ENCODE peak calls at places on chromosomes 7 and 10, in ten cellular contexts. One of them, this sample, is unnamed.

GRCh38 chr10:113666682-113667252 is 2.9 kb upstream of the NRAP start:
- DNase-seq in GM03348: peak; percentile 17
- DNase-seq in pancreas: no peak
- DNase-seq in brain microvascular endothelial cell: peak; percentile 25
- DNase-seq in M059J: peak; percentile 47
- DNase-seq in DMS 273 treated with DMSO at 0.1 percent for 48 hours: no peak
- DNase-seq in tibial artery: no peak
- DNase-seq in naive thymus-derived CD8-positive, alpha-beta T cell: no peak
- DNase-seq in NCI-H2171 treated with DMSO at 0.1 percent for 48 hours: no peak
- DNase-seq in PC-3: no peak
- DNase-seq in this sample: no peak

GRCh38 chr7:107691713-107692112 is 31.1 kb downstream of the SLC26A4 start:
- DNase-seq in PC-3: no peak
- DNase-seq in NCI-H2171 treated with DMSO at 0.1 percent for 48 hours: no peak
- DNase-seq in naive thymus-derived CD8-positive, alpha-beta T cell: no peak
- DNase-seq in DMS 273 treated with DMSO at 0.1 percent for 48 hours: no peak
- DNase-seq in brain microvascular endothelial cell: peak; percentile 70
- DNase-seq in tibial artery: no peak
- DNase-seq in GM03348: no peak
- DNase-seq in M059J: peak; percentile 62
- DNase-seq in pancreas: no peak
- DNase-seq in this sample: no peak

GRCh38 chr7:99380032-99380822 is 5.7 kb downstream of the ARPC1B start:
- DNase-seq in tibial artery: peak; percentile 54
- DNase-seq in NCI-H2171 treated with DMSO at 0.1 percent for 48 hours: no peak
- DNase-seq in pancreas: no peak
- DNase-seq in PC-3: no peak
- DNase-seq in brain microvascular endothelial cell: peak; percentile 52
- DNase-seq in M059J: no peak
- DNase-seq in GM03348: peak; percentile 54
- DNase-seq in DMS 273 treated with DMSO at 0.1 percent for 48 hours: no peak
- DNase-seq in naive thymus-derived CD8-positive, alpha-beta T cell: no peak
- DNase-seq in this sample: peak; percentile 93

GRCh38 chr10:104935656-104936055 is 294.6 kb downstream of the SORCS3 start:
- DNase-seq in brain microvascular endothelial cell: no peak
- DNase-seq in DMS 273 treated with DMSO at 0.1 percent for 48 hours: no peak
- DNase-seq in GM03348: no peak
- DNase-seq in M059J: no peak
- DNase-seq in PC-3: no peak
- DNase-seq in tibial artery: no peak
- DNase-seq in naive thymus-derived CD8-positive, alpha-beta T cell: no peak
- DNase-seq in pancreas: no peak
- DNase-seq in NCI-H2171 treated with DMSO at 0.1 percent for 48 hours: no peak
- DNase-seq in this sample: no peak

GRCh38 chr10:117165557-117166419 is 27.7 kb upstream of the VAX1 start:
- DNase-seq in DMS 273 treated with DMSO at 0.1 percent for 48 hours: peak; percentile 37
- DNase-seq in tibial artery: no peak
- DNase-seq in NCI-H2171 treated with DMSO at 0.1 percent for 48 hours: peak; percentile 18
- DNase-seq in M059J: peak; percentile 43
- DNase-seq in PC-3: peak; percentile 63
- DNase-seq in naive thymus-derived CD8-positive, alpha-beta T cell: no peak
- DNase-seq in pancreas: no peak
- DNase-seq in GM03348: peak; percentile 90
- DNase-seq in brain microvascular endothelial cell: peak; percentile 16
- DNase-seq in this sample: no peak

GRCh38 chr10:119541459-119542356 is 811 bp downstream of the RGS10 start:
- DNase-seq in tibial artery: no peak
- DNase-seq in DMS 273 treated with DMSO at 0.1 percent for 48 hours: no peak
- DNase-seq in brain microvascular endothelial cell: no peak
- DNase-seq in naive thymus-derived CD8-positive, alpha-beta T cell: peak; percentile 36
- DNase-seq in NCI-H2171 treated with DMSO at 0.1 percent for 48 hours: no peak
- DNase-seq in M059J: no peak
- DNase-seq in pancreas: no peak
- DNase-seq in GM03348: peak; percentile 55
- DNase-seq in PC-3: peak; percentile 26
- DNase-seq in this sample: no peak

GRCh38 chr7:20651960-20652544 is 36.6 kb downstream of the ABCB5 start:
- DNase-seq in PC-3: peak; percentile 54
- DNase-seq in DMS 273 treated with DMSO at 0.1 percent for 48 hours: no peak
- DNase-seq in naive thymus-derived CD8-positive, alpha-beta T cell: no peak
- DNase-seq in GM03348: peak; percentile 57
- DNase-seq in brain microvascular endothelial cell: peak; percentile 20
- DNase-seq in tibial artery: no peak
- DNase-seq in pancreas: no peak
- DNase-seq in M059J: peak; percentile 14
- DNase-seq in NCI-H2171 treated with DMSO at 0.1 percent for 48 hours: no peak
- DNase-seq in this sample: no peak

GRCh38 chr10:30029890-30030261 is 29.5 kb downstream of the JCAD start:
- DNase-seq in naive thymus-derived CD8-positive, alpha-beta T cell: no peak
- DNase-seq in M059J: peak; percentile 42
- DNase-seq in PC-3: no peak
- DNase-seq in brain microvascular endothelial cell: no peak
- DNase-seq in GM03348: no peak
- DNase-seq in DMS 273 treated with DMSO at 0.1 percent for 48 hours: no peak
- DNase-seq in pancreas: no peak
- DNase-seq in tibial artery: no peak
- DNase-seq in NCI-H2171 treated with DMSO at 0.1 percent for 48 hours: no peak
- DNase-seq in this sample: no peak

GRCh38 chr7:129865932-129866214 is 86.9 kb downstream of the UBE2H start:
- DNase-seq in DMS 273 treated with DMSO at 0.1 percent for 48 hours: no peak
- DNase-seq in pancreas: no peak
- DNase-seq in brain microvascular endothelial cell: no peak
- DNase-seq in M059J: no peak
- DNase-seq in NCI-H2171 treated with DMSO at 0.1 percent for 48 hours: no peak
- DNase-seq in GM03348: no peak
- DNase-seq in PC-3: no peak
- DNase-seq in naive thymus-derived CD8-positive, alpha-beta T cell: no peak
- DNase-seq in tibial artery: no peak
- DNase-seq in this sample: no peak

GRCh38 chr10:12412671-12413368 is 63.5 kb downstream of the CAMK1D start:
- DNase-seq in tibial artery: peak; percentile 3
- DNase-seq in DMS 273 treated with DMSO at 0.1 percent for 48 hours: no peak
- DNase-seq in NCI-H2171 treated with DMSO at 0.1 percent for 48 hours: peak; percentile 83
- DNase-seq in brain microvascular endothelial cell: no peak
- DNase-seq in pancreas: no peak
- DNase-seq in PC-3: no peak
- DNase-seq in naive thymus-derived CD8-positive, alpha-beta T cell: no peak
- DNase-seq in GM03348: no peak
- DNase-seq in M059J: no peak
- DNase-seq in this sample: no peak

GRCh38 chr10:94178475-94179251 is 184.1 kb downstream of the NOC3L start:
- DNase-seq in M059J: no peak
- DNase-seq in DMS 273 treated with DMSO at 0.1 percent for 48 hours: no peak
- DNase-seq in tibial artery: no peak
- DNase-seq in pancreas: no peak
- DNase-seq in PC-3: no peak
- DNase-seq in brain microvascular endothelial cell: no peak
- DNase-seq in naive thymus-derived CD8-positive, alpha-beta T cell: no peak
- DNase-seq in NCI-H2171 treated with DMSO at 0.1 percent for 48 hours: no peak
- DNase-seq in GM03348: no peak
- DNase-seq in this sample: no peak

GRCh38 chr10:11754620-11755019 is 12.4 kb downstream of the ECHDC3 start:
- DNase-seq in GM03348: no peak
- DNase-seq in naive thymus-derived CD8-positive, alpha-beta T cell: no peak
- DNase-seq in PC-3: no peak
- DNase-seq in brain microvascular endothelial cell: no peak
- DNase-seq in pancreas: no peak
- DNase-seq in DMS 273 treated with DMSO at 0.1 percent for 48 hours: no peak
- DNase-seq in tibial artery: no peak
- DNase-seq in NCI-H2171 treated with DMSO at 0.1 percent for 48 hours: no peak
- DNase-seq in M059J: no peak
- DNase-seq in this sample: no peak

GRCh38 chr7:135254-135653 is 57.1 kb upstream of the FAM20C start:
- DNase-seq in tibial artery: no peak
- DNase-seq in brain microvascular endothelial cell: no peak
- DNase-seq in M059J: no peak
- DNase-seq in pancreas: no peak
- DNase-seq in NCI-H2171 treated with DMSO at 0.1 percent for 48 hours: no peak
- DNase-seq in naive thymus-derived CD8-positive, alpha-beta T cell: no peak
- DNase-seq in DMS 273 treated with DMSO at 0.1 percent for 48 hours: no peak
- DNase-seq in PC-3: no peak
- DNase-seq in GM03348: no peak
- DNase-seq in this sample: no peak

GRCh38 chr7:99190359-99191009 is 17.4 kb downstream of the KPNA7 start:
- DNase-seq in DMS 273 treated with DMSO at 0.1 percent for 48 hours: no peak
- DNase-seq in naive thymus-derived CD8-positive, alpha-beta T cell: no peak
- DNase-seq in GM03348: no peak
- DNase-seq in pancreas: peak; percentile 25
- DNase-seq in M059J: no peak
- DNase-seq in NCI-H2171 treated with DMSO at 0.1 percent for 48 hours: no peak
- DNase-seq in PC-3: no peak
- DNase-seq in tibial artery: no peak
- DNase-seq in brain microvascular endothelial cell: no peak
- DNase-seq in this sample: no peak

GRCh38 chr7:157459966-157460365 is 123.2 kb downstream of the DNAJB6 start:
- DNase-seq in GM03348: no peak
- DNase-seq in NCI-H2171 treated with DMSO at 0.1 percent for 48 hours: no peak
- DNase-seq in naive thymus-derived CD8-positive, alpha-beta T cell: no peak
- DNase-seq in PC-3: no peak
- DNase-seq in M059J: no peak
- DNase-seq in brain microvascular endothelial cell: no peak
- DNase-seq in DMS 273 treated with DMSO at 0.1 percent for 48 hours: no peak
- DNase-seq in tibial artery: no peak
- DNase-seq in pancreas: no peak
- DNase-seq in this sample: no peak

GRCh38 chr10:11120711-11121110 is 103.0 kb downstream of the CELF2 start:
- DNase-seq in tibial artery: no peak
- DNase-seq in brain microvascular endothelial cell: no peak
- DNase-seq in PC-3: no peak
- DNase-seq in naive thymus-derived CD8-positive, alpha-beta T cell: no peak
- DNase-seq in M059J: no peak
- DNase-seq in GM03348: no peak
- DNase-seq in pancreas: no peak
- DNase-seq in DMS 273 treated with DMSO at 0.1 percent for 48 hours: no peak
- DNase-seq in NCI-H2171 treated with DMSO at 0.1 percent for 48 hours: no peak
- DNase-seq in this sample: no peak

GRCh38 chr10:76017733-76018433 is 586.5 kb downstream of the LRMDA start:
- DNase-seq in M059J: no peak
- DNase-seq in GM03348: no peak
- DNase-seq in DMS 273 treated with DMSO at 0.1 percent for 48 hours: no peak
- DNase-seq in pancreas: no peak
- DNase-seq in tibial artery: no peak
- DNase-seq in PC-3: no peak
- DNase-seq in brain microvascular endothelial cell: no peak
- DNase-seq in naive thymus-derived CD8-positive, alpha-beta T cell: no peak
- DNase-seq in NCI-H2171 treated with DMSO at 0.1 percent for 48 hours: peak; percentile 28
- DNase-seq in this sample: no peak

GRCh38 chr10:77877461-77878344 is 48.9 kb downstream of the DLG5 start:
- DNase-seq in naive thymus-derived CD8-positive, alpha-beta T cell: no peak
- DNase-seq in tibial artery: no peak
- DNase-seq in brain microvascular endothelial cell: peak; percentile 44
- DNase-seq in DMS 273 treated with DMSO at 0.1 percent for 48 hours: no peak
- DNase-seq in pancreas: no peak
- DNase-seq in M059J: no peak
- DNase-seq in NCI-H2171 treated with DMSO at 0.1 percent for 48 hours: peak; percentile 51
- DNase-seq in PC-3: no peak
- DNase-seq in GM03348: no peak
- DNase-seq in this sample: no peak

GRCh38 chr10:1360581-1361164 is 304.5 kb downstream of the WDR37 start:
- DNase-seq in brain microvascular endothelial cell: peak; percentile 5
- DNase-seq in NCI-H2171 treated with DMSO at 0.1 percent for 48 hours: no peak
- DNase-seq in tibial artery: no peak
- DNase-seq in GM03348: no peak
- DNase-seq in DMS 273 treated with DMSO at 0.1 percent for 48 hours: no peak
- DNase-seq in M059J: no peak
- DNase-seq in PC-3: no peak
- DNase-seq in naive thymus-derived CD8-positive, alpha-beta T cell: no peak
- DNase-seq in pancreas: no peak
- DNase-seq in this sample: no peak

GRCh38 chr10:22494007-22494406 is 148.7 kb downstream of the SPAG6 start:
- DNase-seq in GM03348: no peak
- DNase-seq in pancreas: no peak
- DNase-seq in naive thymus-derived CD8-positive, alpha-beta T cell: no peak
- DNase-seq in DMS 273 treated with DMSO at 0.1 percent for 48 hours: no peak
- DNase-seq in PC-3: no peak
- DNase-seq in M059J: no peak
- DNase-seq in tibial artery: no peak
- DNase-seq in NCI-H2171 treated with DMSO at 0.1 percent for 48 hours: no peak
- DNase-seq in brain microvascular endothelial cell: no peak
- DNase-seq in this sample: no peak

GRCh38 chr7:98051118-98051744 is 55.4 kb upstream of the LMTK2 start:
- DNase-seq in M059J: no peak
- DNase-seq in brain microvascular endothelial cell: no peak
- DNase-seq in DMS 273 treated with DMSO at 0.1 percent for 48 hours: no peak
- DNase-seq in naive thymus-derived CD8-positive, alpha-beta T cell: peak; percentile 16
- DNase-seq in NCI-H2171 treated with DMSO at 0.1 percent for 48 hours: peak; percentile 82
- DNase-seq in PC-3: no peak
- DNase-seq in tibial artery: no peak
- DNase-seq in pancreas: no peak
- DNase-seq in GM03348: no peak
- DNase-seq in this sample: no peak

GRCh38 chr7:17781491-17782215 is 158.6 kb downstream of the SNX13 start:
- DNase-seq in PC-3: peak; percentile 71
- DNase-seq in naive thymus-derived CD8-positive, alpha-beta T cell: no peak
- DNase-seq in DMS 273 treated with DMSO at 0.1 percent for 48 hours: no peak
- DNase-seq in NCI-H2171 treated with DMSO at 0.1 percent for 48 hours: no peak
- DNase-seq in pancreas: no peak
- DNase-seq in M059J: peak; percentile 95
- DNase-seq in GM03348: peak; percentile 4
- DNase-seq in tibial artery: no peak
- DNase-seq in brain microvascular endothelial cell: peak; percentile 81
- DNase-seq in this sample: no peak

This sample was measured in GDM1.